ENCODE peak calls at places on chromosomes 2 and 18, in six cellular contexts. One of them, this sample, is unnamed.

GRCh38 chr18:55863876-55864275 is 275.9 kb upstream of the TCF4 start:
- DNase-seq in IMR-90: peak; percentile 40
- DNase-seq in progenitor cell of endocrine pancreas: no peak
- DNase-seq in endodermal cell: no peak
- DNase-seq in body of pancreas: no peak
- DNase-seq in heart right ventricle: peak; percentile 36
- DNase-seq in this sample: no peak

GRCh38 chr18:62118324-62118723 is 68.5 kb downstream of the PIGN start:
- DNase-seq in IMR-90: peak; percentile 81
- DNase-seq in body of pancreas: no peak
- DNase-seq in heart right ventricle: peak; percentile 9
- DNase-seq in progenitor cell of endocrine pancreas: no peak
- DNase-seq in endodermal cell: no peak
- DNase-seq in this sample: no peak

GRCh38 chr18:69636529-69637301 is 236.0 kb downstream of the DOK6 start:
- DNase-seq in body of pancreas: no peak
- DNase-seq in progenitor cell of endocrine pancreas: no peak
- DNase-seq in IMR-90: no peak
- DNase-seq in endodermal cell: peak; percentile 73
- DNase-seq in heart right ventricle: no peak
- DNase-seq in this sample: no peak

GRCh38 chr18:45782662-45783061 is 42.8 kb upstream of the SIGLEC15 start:
- DNase-seq in heart right ventricle: no peak
- DNase-seq in endodermal cell: no peak
- DNase-seq in progenitor cell of endocrine pancreas: no peak
- DNase-seq in body of pancreas: no peak
- DNase-seq in IMR-90: no peak
- DNase-seq in this sample: no peak

GRCh38 chr18:50169149-50169548 is 25.8 kb downstream of the MYO5B start:
- DNase-seq in progenitor cell of endocrine pancreas: no peak
- DNase-seq in body of pancreas: no peak
- DNase-seq in endodermal cell: no peak
- DNase-seq in heart right ventricle: no peak
- DNase-seq in IMR-90: no peak
- DNase-seq in this sample: no peak

GRCh38 chr2:179272406-179273192 is 8.0 kb upstream of the SESTD1 start:
- DNase-seq in body of pancreas: no peak
- DNase-seq in progenitor cell of endocrine pancreas: no peak
- DNase-seq in endodermal cell: no peak
- DNase-seq in heart right ventricle: no peak
- DNase-seq in IMR-90: peak; percentile 73
- DNase-seq in this sample: no peak

GRCh38 chr2:7792031-7792651 is 874.9 kb downstream of the RNF144A start:
- DNase-seq in progenitor cell of endocrine pancreas: no peak
- DNase-seq in body of pancreas: peak; percentile 72
- DNase-seq in endodermal cell: no peak
- DNase-seq in heart right ventricle: no peak
- DNase-seq in IMR-90: no peak
- DNase-seq in this sample: no peak

GRCh38 chr2:36480596-36480995 is 117.4 kb downstream of the FEZ2 start:
- DNase-seq in body of pancreas: no peak
- DNase-seq in heart right ventricle: no peak
- DNase-seq in progenitor cell of endocrine pancreas: no peak
- DNase-seq in endodermal cell: no peak
- DNase-seq in IMR-90: no peak
- DNase-seq in this sample: no peak

GRCh38 chr2:54577035-54577434 is 120.9 kb downstream of the SPTBN1 start:
- DNase-seq in body of pancreas: peak; percentile 87
- DNase-seq in endodermal cell: no peak
- DNase-seq in heart right ventricle: peak; percentile 53
- DNase-seq in IMR-90: no peak
- DNase-seq in progenitor cell of endocrine pancreas: no peak
- DNase-seq in this sample: no peak

GRCh38 chr18:68454511-68455228 is 260.2 kb downstream of the TMX3 start:
- DNase-seq in heart right ventricle: no peak
- DNase-seq in progenitor cell of endocrine pancreas: no peak
- DNase-seq in IMR-90: peak; percentile 84
- DNase-seq in endodermal cell: no peak
- DNase-seq in body of pancreas: no peak
- DNase-seq in this sample: no peak

GRCh38 chr18:67705748-67706147 is 189.2 kb upstream of the DSEL start:
- DNase-seq in heart right ventricle: no peak
- DNase-seq in body of pancreas: no peak
- DNase-seq in endodermal cell: peak; percentile 45
- DNase-seq in progenitor cell of endocrine pancreas: no peak
- DNase-seq in IMR-90: no peak
- DNase-seq in this sample: no peak

GRCh38 chr2:43024515-43024962 is 201.9 kb downstream of the ZFP36L2 start:
- DNase-seq in IMR-90: peak; percentile 55
- DNase-seq in progenitor cell of endocrine pancreas: peak; percentile 49
- DNase-seq in body of pancreas: peak; percentile 65
- DNase-seq in heart right ventricle: peak; percentile 78
- DNase-seq in endodermal cell: peak; percentile 95
- DNase-seq in this sample: no peak

GRCh38 chr2:234363011-234363487 is 133.8 kb downstream of the ARL4C start:
- DNase-seq in endodermal cell: peak; percentile 95
- DNase-seq in IMR-90: no peak
- DNase-seq in heart right ventricle: no peak
- DNase-seq in progenitor cell of endocrine pancreas: no peak
- DNase-seq in body of pancreas: no peak
- DNase-seq in this sample: no peak

GRCh38 chr2:112486895-112487294 is 4.9 kb downstream of the TTL start:
- DNase-seq in endodermal cell: no peak
- DNase-seq in body of pancreas: no peak
- DNase-seq in IMR-90: no peak
- DNase-seq in heart right ventricle: no peak
- DNase-seq in progenitor cell of endocrine pancreas: no peak
- DNase-seq in this sample: no peak

GRCh38 chr18:49562481-49563129 is 748 bp downstream of the LIPG start:
- DNase-seq in IMR-90: no peak
- DNase-seq in endodermal cell: peak; percentile 77
- DNase-seq in heart right ventricle: no peak
- DNase-seq in body of pancreas: no peak
- DNase-seq in progenitor cell of endocrine pancreas: no peak
- DNase-seq in this sample: no peak

GRCh38 chr2:78147466-78147865 is 625.3 kb upstream of the LRRTM4 start:
- DNase-seq in body of pancreas: no peak
- DNase-seq in IMR-90: no peak
- DNase-seq in heart right ventricle: no peak
- DNase-seq in progenitor cell of endocrine pancreas: no peak
- DNase-seq in endodermal cell: no peak
- DNase-seq in this sample: no peak

GRCh38 chr2:58099097-58099769 is 52.6 kb downstream of the VRK2 start:
- DNase-seq in heart right ventricle: no peak
- DNase-seq in progenitor cell of endocrine pancreas: no peak
- DNase-seq in endodermal cell: no peak
- DNase-seq in body of pancreas: no peak
- DNase-seq in IMR-90: no peak
- DNase-seq in this sample: no peak

GRCh38 chr2:19933351-19933981 is 31.7 kb upstream of the TTC32 start:
- DNase-seq in IMR-90: peak; percentile 64
- DNase-seq in body of pancreas: no peak
- DNase-seq in endodermal cell: no peak
- DNase-seq in progenitor cell of endocrine pancreas: no peak
- DNase-seq in heart right ventricle: no peak
- DNase-seq in this sample: no peak

GRCh38 chr2:111618953-111619902 is 264.8 kb downstream of the ANAPC1 start:
- DNase-seq in IMR-90: no peak
- DNase-seq in heart right ventricle: no peak
- DNase-seq in progenitor cell of endocrine pancreas: no peak
- DNase-seq in endodermal cell: no peak
- DNase-seq in body of pancreas: no peak
- DNase-seq in this sample: no peak

GRCh38 chr2:119821266-119821665 is 61.5 kb downstream of the PTPN4 start:
- DNase-seq in progenitor cell of endocrine pancreas: no peak
- DNase-seq in heart right ventricle: no peak
- DNase-seq in IMR-90: no peak
- DNase-seq in endodermal cell: no peak
- DNase-seq in body of pancreas: no peak
- DNase-seq in this sample: no peak

GRCh38 chr2:173652731-173653426 is 298.2 kb downstream of the CDCA7 start:
- DNase-seq in endodermal cell: no peak
- DNase-seq in progenitor cell of endocrine pancreas: no peak
- DNase-seq in heart right ventricle: no peak
- DNase-seq in IMR-90: peak; percentile 96
- DNase-seq in body of pancreas: no peak
- DNase-seq in this sample: no peak

GRCh38 chr2:140454717-140455116 is 1674.5 kb upstream of the NXPH2 start:
- DNase-seq in body of pancreas: no peak
- DNase-seq in endodermal cell: no peak
- DNase-seq in heart right ventricle: no peak
- DNase-seq in IMR-90: peak; percentile 76
- DNase-seq in progenitor cell of endocrine pancreas: no peak
- DNase-seq in this sample: no peak

GRCh38 chr2:70939001-70939846 is 3.5 kb downstream of the ATP6V1B1 start:
- DNase-seq in heart right ventricle: no peak
- DNase-seq in endodermal cell: peak; percentile 87
- DNase-seq in IMR-90: no peak
- DNase-seq in progenitor cell of endocrine pancreas: no peak
- DNase-seq in body of pancreas: no peak
- DNase-seq in this sample: peak; percentile 61

GRCh38 chr2:46006634-46007033 is 290.6 kb upstream of the EPAS1 start:
- DNase-seq in progenitor cell of endocrine pancreas: no peak
- DNase-seq in heart right ventricle: no peak
- DNase-seq in IMR-90: no peak
- DNase-seq in body of pancreas: no peak
- DNase-seq in endodermal cell: no peak
- DNase-seq in this sample: no peak

GRCh38 chr2:99467390-99467789 is 22.4 kb downstream of the REV1 start:
- DNase-seq in endodermal cell: no peak
- DNase-seq in heart right ventricle: no peak
- DNase-seq in progenitor cell of endocrine pancreas: no peak
- DNase-seq in IMR-90: no peak
- DNase-seq in body of pancreas: no peak
- DNase-seq in this sample: no peak

GRCh38 chr2:3377279-3377611 is 373 bp downstream of the EIPR1 start:
- DNase-seq in heart right ventricle: peak; percentile 10
- DNase-seq in endodermal cell: no peak
- DNase-seq in progenitor cell of endocrine pancreas: no peak
- DNase-seq in IMR-90: peak; percentile 41
- DNase-seq in body of pancreas: no peak
- DNase-seq in this sample: no peak

GRCh38 chr2:101111917-101112771 is 39.0 kb downstream of the TBC1D8 start:
- DNase-seq in body of pancreas: no peak
- DNase-seq in endodermal cell: no peak
- DNase-seq in heart right ventricle: peak; percentile 89
- DNase-seq in IMR-90: peak; percentile 50
- DNase-seq in progenitor cell of endocrine pancreas: no peak
- DNase-seq in this sample: no peak

GRCh38 chr2:100974712-100975520 is 27.2 kb upstream of the RPL31 start:
- DNase-seq in endodermal cell: no peak
- DNase-seq in heart right ventricle: no peak
- DNase-seq in progenitor cell of endocrine pancreas: no peak
- DNase-seq in body of pancreas: no peak
- DNase-seq in IMR-90: no peak
- DNase-seq in this sample: no peak

GRCh38 chr2:122707224-122707824 is 951.9 kb downstream of the TSN start:
- DNase-seq in endodermal cell: no peak
- DNase-seq in IMR-90: no peak
- DNase-seq in progenitor cell of endocrine pancreas: no peak
- DNase-seq in body of pancreas: no peak
- DNase-seq in heart right ventricle: no peak
- DNase-seq in this sample: no peak

GRCh38 chr2:180604077-180604476 is 376.3 kb upstream of the UBE2E3 start:
- DNase-seq in IMR-90: peak; percentile 15
- DNase-seq in heart right ventricle: no peak
- DNase-seq in body of pancreas: no peak
- DNase-seq in progenitor cell of endocrine pancreas: no peak
- DNase-seq in endodermal cell: peak; percentile 77
- DNase-seq in this sample: no peak
- TF ChIP-seq CTCF in IMR-90: peak; percentile 25
- TF ChIP-seq CTCF in heart right ventricle: no peak
- TF ChIP-seq CTCF in body of pancreas: no peak
- TF ChIP-seq CTCF in progenitor cell of endocrine pancreas: no peak
- TF ChIP-seq CTCF in endodermal cell: peak; percentile 78
- TF ChIP-seq CTCF in this sample: peak; percentile 55

DNA sequence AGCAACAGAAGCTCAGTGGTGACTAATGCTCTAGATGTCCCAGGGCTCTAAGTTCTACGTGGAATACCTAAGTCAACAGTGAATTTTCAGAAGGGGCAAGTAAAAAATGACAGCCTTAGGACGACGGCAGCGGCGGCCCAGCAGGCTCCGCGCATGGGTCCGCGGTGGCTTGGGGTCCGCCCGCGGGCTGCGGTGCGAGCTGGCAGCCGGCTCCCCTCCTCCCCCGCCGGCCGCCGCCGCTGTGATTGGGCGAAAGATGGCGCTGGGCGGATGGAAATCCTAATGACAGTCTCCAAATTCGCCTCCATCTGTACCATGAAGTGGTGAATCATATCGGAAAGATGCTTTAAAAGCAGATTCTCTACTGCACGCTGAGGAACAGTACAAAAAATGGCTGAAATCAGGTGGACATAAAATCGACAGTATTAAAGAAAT is 74.7 kb downstream of the HNRNPLL start:
- DNase-seq in body of pancreas: no peak
- DNase-seq in progenitor cell of endocrine pancreas: no peak
- DNase-seq in heart right ventricle: peak; percentile 33
- DNase-seq in endodermal cell: peak; percentile 86
- DNase-seq in IMR-90: peak; percentile 69
- DNase-seq in this sample: no peak
- TF ChIP-seq CTCF in body of pancreas: no peak
- TF ChIP-seq CTCF in progenitor cell of endocrine pancreas: no peak
- TF ChIP-seq CTCF in heart right ventricle: no peak
- TF ChIP-seq CTCF in endodermal cell: peak; percentile 30
- TF ChIP-seq CTCF in IMR-90: no peak
- TF ChIP-seq CTCF in this sample: no peak

DNA sequence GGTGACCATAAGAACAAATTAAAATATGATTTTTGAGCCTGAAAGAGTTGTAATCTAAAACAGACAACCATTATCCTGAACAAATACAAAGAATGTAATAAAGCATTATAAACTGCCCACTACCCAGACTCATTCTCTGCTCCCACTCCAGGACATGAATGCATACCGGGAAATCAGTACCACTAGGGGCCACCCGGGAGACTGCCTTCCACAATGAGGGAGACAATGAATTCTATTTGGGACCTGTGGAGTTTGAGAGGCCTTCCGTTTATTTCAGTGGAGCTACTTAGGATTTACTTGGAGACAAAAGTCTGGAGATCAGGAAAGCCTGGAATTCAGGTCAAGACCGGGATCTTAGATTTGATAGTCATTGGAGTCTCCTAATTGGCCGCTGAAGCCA is 50.0 kb downstream of the NAB1 start:
- DNase-seq in heart right ventricle: no peak
- DNase-seq in IMR-90: peak; percentile 11
- DNase-seq in endodermal cell: peak; percentile 80
- DNase-seq in body of pancreas: no peak
- DNase-seq in progenitor cell of endocrine pancreas: no peak
- DNase-seq in this sample: no peak
- TF ChIP-seq CTCF in heart right ventricle: peak; percentile 48
- TF ChIP-seq CTCF in IMR-90: no peak
- TF ChIP-seq CTCF in endodermal cell: peak; percentile 70
- TF ChIP-seq CTCF in body of pancreas: no peak
- TF ChIP-seq CTCF in progenitor cell of endocrine pancreas: peak; percentile 53
- TF ChIP-seq CTCF in this sample: peak; percentile 61

DNA sequence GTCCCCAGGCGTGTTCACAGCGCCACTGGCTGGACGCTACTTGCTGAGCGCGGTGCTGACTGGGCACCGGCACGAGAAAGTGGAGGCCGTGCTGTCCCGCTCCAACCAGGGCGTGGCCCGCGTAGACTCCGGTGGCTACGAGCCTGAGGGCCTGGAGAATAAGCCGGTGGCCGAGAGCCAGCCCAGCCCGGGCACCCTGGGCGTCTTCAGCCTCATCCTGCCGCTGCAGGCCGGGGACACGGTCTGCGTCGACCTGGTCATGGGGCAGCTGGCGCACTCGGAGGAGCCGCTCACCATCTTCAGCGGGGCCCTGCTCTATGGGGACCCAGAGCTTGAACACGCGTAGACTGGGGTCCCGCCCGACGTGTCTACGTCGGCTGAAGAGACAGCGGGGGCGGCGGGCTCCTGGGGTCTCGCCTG is 892 bp upstream of the KHK start:
- DNase-seq in IMR-90: peak; percentile 45
- DNase-seq in progenitor cell of endocrine pancreas: no peak
- DNase-seq in heart right ventricle: peak; percentile 77
- DNase-seq in body of pancreas: peak; percentile 70
- DNase-seq in endodermal cell: peak; percentile 85
- DNase-seq in this sample: no peak
- TF ChIP-seq CTCF in IMR-90: peak; percentile 40
- TF ChIP-seq CTCF in progenitor cell of endocrine pancreas: no peak
- TF ChIP-seq CTCF in heart right ventricle: peak; percentile 71
- TF ChIP-seq CTCF in body of pancreas: peak; percentile 9
- TF ChIP-seq CTCF in endodermal cell: peak; percentile 47
- TF ChIP-seq CTCF in this sample: no peak

This sample was measured in type B pancreatic cell.